ENCODE peak calls at places on chromosomes 2 and 18, in four cellular contexts. Q, S, K and R are unnamed samples.

GRCh38 chr2:25409468-25409867 is 67.7 kb upstream of the DNMT3A start:
- DNase-seq in Q (no peak), K (no peak), S (no peak), R (no peak)

GRCh38 chr2:238985931-238986446 is 138.1 kb downstream of the TWIST2 start:
- DNase-seq in Q (no peak), K (no peak), S (no peak), R (peak)

GRCh38 chr2:206275274-206276160 is 1.1 kb downstream of the ZDBF2 start:
- DNase-seq in Q (no peak), K (no peak), S (no peak), R (peak)

GRCh38 chr2:3450385-3451031 is 68.8 kb downstream of the ADI1 start:
- DNase-seq in K (no peak), Q (no peak), S (no peak), R (no peak)

GRCh38 chr2:64019083-64019974 is at the start of gene VPS54:
- DNase-seq in Q (no peak), S (peak), K (peak), R (peak)

GRCh38 chr2:225842939-225843338 is 443.4 kb downstream of the NYAP2 start:
- DNase-seq in S (no peak), K (no peak), Q (no peak), R (no peak)

GRCh38 chr18:9743200-9744016 is 35.3 kb downstream of the RAB31 start:
- DNase-seq in Q (peak), K (peak), S (no peak), R (no peak)

GRCh38 chr18:421236-422155 is 79.0 kb downstream of the COLEC12 start:
- DNase-seq in Q (no peak), S (no peak), K (no peak), R (no peak)

GRCh38 chr2:161115605-161116097 is 44.6 kb upstream of the TANK start:
- DNase-seq in Q (no peak), K (no peak), S (no peak), R (no peak)

GRCh38 chr2:242075683-242076082 is 206.2 kb downstream of the RTP5 start:
- DNase-seq in Q (no peak), K (no peak), S (no peak), R (no peak)

GRCh38 chr2:5725794-5726463 is 33.7 kb downstream of the SOX11 start:
- DNase-seq in Q (peak), S (peak), K (no peak), R (no peak)

GRCh38 chr2:128290356-128290755 is 28.3 kb downstream of the HS6ST1 start:
- DNase-seq in Q (no peak), S (no peak), K (no peak), R (no peak)

GRCh38 chr18:79644666-79645057 is 34.9 kb upstream of the CTDP1 start:
- DNase-seq in Q (no peak), K (peak), S (no peak), R (no peak)

GRCh38 chr2:230828272-230828961 is 36.3 kb upstream of the ITM2C start:
- DNase-seq in Q (no peak), S (peak), K (peak), R (no peak)

GRCh38 chr2:8252997-8253694 is 428.7 kb upstream of the ID2 start:
- DNase-seq in K (no peak), Q (no peak), S (no peak), R (no peak)

GRCh38 chr2:25131567-25132295 is 36.6 kb downstream of the POMC start:
- DNase-seq in S (peak), K (peak), Q (no peak), R (no peak)

GRCh38 chr18:68456985-68457384 is 257.9 kb downstream of the TMX3 start:
- DNase-seq in S (no peak), Q (no peak), K (no peak), R (no peak)

GRCh38 chr2:241466230-241466629 is 42.2 kb downstream of the STK25 start:
- DNase-seq in S (no peak), K (no peak), Q (no peak), R (no peak)

GRCh38 chr18:79511271-79511670 is 115.5 kb downstream of the NFATC1 start:
- DNase-seq in S (no peak), Q (no peak), K (no peak), R (no peak)

GRCh38 chr2:11785611-11785940 is 39.1 kb downstream of the LPIN1 start:
- DNase-seq in Q (no peak), K (no peak), S (no peak), R (no peak)

GRCh38 chr2:64133828-64134227 is 10.4 kb downstream of the PELI1 start:
- DNase-seq in Q (no peak), K (no peak), S (no peak), R (no peak)

GRCh38 chr2:31940920-31941319 is 69.9 kb downstream of the MEMO1 start:
- DNase-seq in Q (no peak), K (no peak), S (no peak), R (no peak)

GRCh38 chr2:20537423-20538307 is 90.8 kb downstream of the RHOB start:
- DNase-seq in Q (no peak), S (no peak), K (no peak), R (no peak)

GRCh38 chr18:45847119-45847518 is 21.6 kb downstream of the SIGLEC15 start:
- DNase-seq in S (no peak), Q (no peak), K (no peak), R (no peak)

GRCh38 chr18:62073882-62074281 is 113.0 kb downstream of the PIGN start:
- DNase-seq in Q (no peak), K (no peak), S (no peak), R (no peak)

GRCh38 chr2:217637268-217637615 is 365.6 kb downstream of the TNS1 start:
- DNase-seq in S (no peak), K (no peak), Q (no peak), R (peak)

GRCh38 chr2:175003875-175004729 is 1.1 kb downstream of the CHN1 start:
- DNase-seq in K (no peak), Q (no peak), S (peak), R (no peak)

GRCh38 chr2:236882931-236883330 is 202.8 kb upstream of the COPS8 start:
- DNase-seq in S (no peak), K (no peak), Q (no peak), R (no peak)

GRCh38 chr2:65081232-65081685 is 25.0 kb downstream of the CEP68 start:
- DNase-seq in K (no peak), S (no peak), Q (no peak), R (no peak)

GRCh38 chr2:246489-247145 is 17.2 kb downstream of the SH3YL1 start:
- DNase-seq in K (peak), Q (no peak), S (no peak), R (peak)

GRCh38 chr18:62524443-62525200 is 1.8 kb downstream of the ZCCHC2 start:
- DNase-seq in S (peak), Q (no peak), K (peak), R (peak)

GRCh38 chr2:235541016-235541415 is 47.2 kb downstream of the AGAP1 start:
- DNase-seq in S (no peak), K (no peak), Q (no peak), R (no peak)

GRCh38 chr18:63346031-63346430 is 21.0 kb downstream of the KDSR start:
- DNase-seq in Q (no peak), K (no peak), S (no peak), R (no peak)

GRCh38 chr2:158391876-158392275 is 64.7 kb downstream of the CCDC148 start:
- DNase-seq in K (no peak), S (no peak), Q (no peak), R (no peak)

GRCh38 chr2:63195310-63195709 is 144.7 kb downstream of the OTX1 start:
- DNase-seq in S (no peak), Q (no peak), K (no peak), R (no peak)

GRCh38 chr2:190493095-190493494 is 41.4 kb downstream of the NEMP2 start:
- DNase-seq in K (no peak), S (no peak), Q (no peak), R (no peak)

GRCh38 chr18:31760695-31761094 is at the start of gene SLC25A52:
- DNase-seq in Q (no peak), K (peak), S (no peak), R (no peak)
- TF ChIP-seq TEAD4 in Q (no peak), K (no peak), S (no peak), R (no peak)

DNA sequence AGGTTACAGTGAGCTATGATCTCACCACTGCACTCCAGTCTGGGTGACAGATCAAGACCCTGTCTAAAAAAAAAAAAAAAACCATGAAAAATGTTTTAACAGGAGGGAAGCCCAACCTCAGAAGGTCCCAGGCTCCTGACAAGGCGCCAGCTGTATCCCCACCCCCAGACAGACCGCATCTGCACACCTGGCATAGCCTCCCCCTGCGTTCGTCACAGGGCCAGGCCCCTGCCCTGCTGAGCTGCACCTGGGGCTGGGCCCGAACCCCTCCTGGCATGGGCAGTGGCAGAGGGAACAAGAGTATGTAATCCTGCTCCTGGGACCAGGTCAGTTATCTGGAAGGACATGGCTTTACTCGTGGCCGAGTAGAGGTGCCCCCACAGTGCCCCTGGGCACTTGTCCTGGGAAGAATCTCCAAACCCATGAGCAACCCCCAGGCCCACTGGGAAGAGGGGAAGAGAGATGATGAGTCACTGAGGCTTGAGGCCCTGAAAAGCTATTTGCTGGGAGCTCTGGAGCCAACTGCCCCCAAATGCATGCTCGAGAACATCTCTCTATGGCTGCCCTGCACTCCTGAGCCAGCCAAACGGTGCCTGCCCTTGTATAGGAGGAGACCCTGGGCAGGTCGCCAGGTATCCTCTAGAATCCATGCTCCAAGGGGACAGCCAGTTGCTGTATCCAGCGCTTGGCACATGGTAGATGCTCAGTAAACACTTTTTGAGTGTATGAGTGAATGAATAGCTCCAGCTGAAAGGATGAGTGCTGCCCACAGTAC is 265.5 kb downstream of the ATAD2B start:
- DNase-seq in Q (no peak), K (no peak), S (no peak), R (no peak)
- TF ChIP-seq TEAD4 in Q (no peak), K (no peak), S (no peak), R (no peak)

GRCh38 chr2:134852518-134852917 is 14.1 kb downstream of the ACMSD start:
- DNase-seq in S (peak), Q (no peak), K (no peak), R (no peak)
- TF ChIP-seq TEAD4 in S (no peak), Q (no peak), K (no peak), R (no peak)

DNA sequence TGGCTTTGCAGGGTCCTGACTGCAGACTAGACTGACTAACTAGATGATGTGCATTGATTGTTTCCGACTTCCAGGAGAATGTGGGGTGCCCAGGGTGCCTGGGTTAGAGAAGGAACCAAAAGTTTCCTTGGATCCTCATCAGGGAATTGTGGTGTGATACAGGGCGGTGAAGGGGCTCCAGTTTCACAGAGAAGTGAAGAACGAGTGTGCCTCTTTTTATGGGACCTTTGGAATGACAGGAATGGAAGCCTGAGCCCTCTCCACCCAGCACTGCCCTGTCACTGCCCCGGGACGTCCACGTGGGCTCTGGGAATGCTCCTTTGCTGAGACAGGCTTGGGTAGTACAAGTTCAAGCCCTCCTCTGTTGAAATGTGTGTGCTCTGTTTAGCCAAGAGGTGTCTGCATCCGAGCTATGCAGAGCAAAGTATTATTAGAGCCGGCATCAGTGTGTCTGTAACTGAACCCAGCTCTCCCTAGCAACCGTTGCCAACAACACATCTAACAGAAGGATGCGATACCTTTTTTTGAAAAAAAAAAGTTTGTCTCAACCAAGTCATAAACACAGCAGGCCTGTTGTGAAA is 183.6 kb downstream of the SMAD7 start:
- DNase-seq in K (no peak), Q (no peak), S (no peak), R (peak)
- TF ChIP-seq TEAD4 in K (no peak), Q (no peak), S (no peak), R (no peak)

GRCh38 chr2:178452334-178452733 is 1.2 kb downstream of the PJVK start:
- DNase-seq in K (no peak), S (no peak), Q (no peak), R (no peak)

GRCh38 chr2:178455947-178456346 is 4.8 kb downstream of the PJVK start:
- DNase-seq in S (no peak), K (no peak), Q (no peak), R (no peak)

GRCh38 chr2:178452870-178453269 is 1.7 kb downstream of the PJVK start:
- DNase-seq in S (no peak), Q (no peak), K (no peak), R (no peak)

DNA sequence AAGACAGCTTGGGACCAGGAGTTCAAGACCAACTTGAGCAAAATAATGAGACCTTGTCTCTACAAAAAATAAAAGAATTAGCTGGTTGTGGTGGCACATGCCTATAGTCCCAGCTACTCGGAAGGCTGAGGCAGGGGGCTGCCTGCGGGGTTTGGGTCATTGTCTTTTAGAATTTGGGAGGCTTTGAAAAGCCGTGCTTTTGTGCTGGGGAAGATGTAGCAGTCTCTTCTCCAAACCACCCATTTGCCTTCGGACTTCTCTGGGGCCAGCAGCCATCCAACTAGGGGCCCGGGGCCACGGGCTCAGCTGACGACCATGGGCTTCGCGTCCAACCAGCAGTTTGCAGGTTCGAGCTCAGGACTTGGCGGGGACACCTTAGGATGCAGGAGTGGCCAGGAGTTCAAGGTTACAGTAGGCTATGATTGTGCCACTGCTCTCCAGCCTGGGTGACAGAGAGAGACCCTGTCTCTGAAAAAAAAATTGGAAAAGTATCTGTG is 6.3 kb downstream of the PJVK start:
- DNase-seq in S (no peak), K (no peak), Q (no peak), R (no peak)
- TF ChIP-seq TEAD4 in S (no peak), K (no peak), Q (no peak), R (no peak)

GRCh38 chr2:203840816-203841215 is 26.8 kb upstream of the CTLA4 start:
- DNase-seq in S (no peak), Q (no peak), K (no peak), R (no peak)

GRCh38 chr2:203841654-203842053 is 25.9 kb upstream of the CTLA4 start:
- DNase-seq in S (no peak), K (no peak), Q (no peak), R (no peak)

GRCh38 chr2:203830294-203831055 is 37.1 kb upstream of the CTLA4 start:
- DNase-seq in K (no peak), Q (no peak), S (no peak), R (no peak)

GRCh38 chr2:203835420-203835819 is 32.2 kb upstream of the CTLA4 start:
- DNase-seq in Q (no peak), S (no peak), K (no peak), R (no peak)

DNA sequence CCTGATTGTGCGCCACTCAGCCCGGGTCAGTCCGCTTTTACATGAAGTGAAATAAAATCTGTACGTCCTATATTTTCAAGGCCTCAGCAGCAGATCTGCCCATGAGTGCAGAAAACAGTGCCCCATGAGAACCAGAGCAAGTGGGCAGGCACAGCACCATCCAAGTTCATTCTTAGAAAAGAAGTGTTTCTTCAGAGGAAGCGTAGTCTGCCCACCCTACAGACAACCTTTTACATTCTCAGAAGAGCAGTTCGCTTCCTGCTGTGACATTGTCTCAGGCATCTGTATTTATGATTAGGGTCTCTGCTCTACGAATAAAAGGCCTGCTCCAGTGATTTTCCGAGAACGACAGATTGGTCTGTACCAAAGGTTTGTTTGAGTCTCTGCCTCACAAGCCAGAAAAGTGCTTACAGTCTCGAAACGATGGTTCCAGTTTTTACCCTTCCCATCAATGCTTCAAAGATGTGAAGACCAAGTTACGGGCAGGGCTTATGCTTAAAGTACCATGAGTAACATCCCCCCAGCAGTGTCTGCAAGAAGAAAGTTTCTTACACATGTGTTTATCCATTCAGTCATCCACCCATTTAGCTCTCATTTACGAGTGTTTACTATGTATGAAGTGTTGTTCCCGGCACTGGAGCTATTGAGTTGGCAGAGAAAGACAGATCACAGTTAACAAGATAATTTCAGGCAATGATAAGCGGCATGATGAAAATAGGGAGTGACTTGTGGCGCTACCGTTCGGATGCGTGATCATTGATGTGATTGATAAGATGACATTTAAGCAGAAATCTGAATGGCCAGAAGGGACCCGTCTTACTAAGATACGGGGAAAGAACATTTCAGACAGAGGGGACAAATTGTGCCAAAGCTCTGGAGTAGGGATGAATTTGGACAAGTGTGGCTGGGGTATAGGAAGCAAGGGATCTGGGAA is 31.4 kb upstream of the CTLA4 start:
- DNase-seq in S (no peak), Q (no peak), K (no peak), R (no peak)
- TF ChIP-seq TEAD4 in S (no peak), Q (no peak), K (no peak), R (no peak)

GRCh38 chr2:72103690-72104089 is 44.0 kb downstream of the CYP26B1 start:
- DNase-seq in K (no peak), Q (no peak), S (no peak), R (no peak)
- TF ChIP-seq TEAD4 in K (no peak), Q (no peak), S (no peak), R (no peak)

DNA sequence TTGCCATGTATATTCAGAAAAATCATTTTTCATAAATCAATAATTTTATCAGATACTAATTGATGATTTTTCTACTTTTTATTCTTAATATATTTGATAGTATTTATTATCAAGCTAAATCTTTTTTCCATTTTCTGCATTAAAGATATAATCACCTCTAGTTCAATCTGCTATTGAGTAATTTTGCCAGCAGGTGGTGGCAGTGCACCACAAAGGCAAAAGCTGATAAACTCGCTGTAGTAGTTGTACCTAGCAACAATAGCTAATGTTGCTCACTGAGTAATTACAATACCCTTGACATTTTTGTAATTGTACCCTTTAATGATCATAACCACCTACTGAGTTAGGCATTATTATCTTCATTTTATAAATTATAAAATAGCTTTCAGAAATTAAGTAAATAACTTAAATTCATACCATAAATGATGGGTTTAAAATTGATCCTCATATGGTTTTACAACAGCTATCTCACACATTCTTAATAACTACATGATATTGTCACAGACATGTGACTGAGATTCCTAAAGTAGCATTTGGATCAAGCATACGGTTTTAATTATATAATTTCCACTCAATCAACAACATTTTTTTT is 52.0 kb upstream of the CALCRL start:
- DNase-seq in S (peak), K (peak), Q (no peak), R (peak)
- TF ChIP-seq TEAD4 in S (no peak), K (peak), Q (no peak), R (no peak)